ENCODE peak calls at places on chromosomes 5 and 9, in five cellular contexts. Y, Q, P, G and Z are unnamed samples.

GRCh38 chr5:18465833-18466681 is 831.8 kb downstream of the TAF11L14 start:
- DNase-seq in G (no peak), Y (peak), P (peak), Q (peak), Z (no peak)

GRCh38 chr5:107966216-107966615 is 295.5 kb upstream of the EFNA5 start:
- DNase-seq in G (no peak), Y (no peak), Q (peak), P (no peak), Z (no peak)

GRCh38 chr5:17127743-17128231 is 89.6 kb upstream of the BASP1 start:
- DNase-seq in Q (peak), P (peak), G (no peak), Y (no peak), Z (no peak)

GRCh38 chr5:72167257-72167656 is 60.0 kb downstream of the MAP1B start:
- DNase-seq in Q (no peak), G (no peak), P (no peak), Y (no peak), Z (no peak)

GRCh38 chr5:41256400-41256799 is 43.1 kb upstream of the C6 start:
- DNase-seq in Q (no peak), Y (no peak), P (peak), G (no peak), Z (no peak)

GRCh38 chr5:119418782-119419101 is 33.6 kb upstream of the HSD17B4 start:
- DNase-seq in G (no peak), Y (peak), Q (no peak), P (no peak), Z (no peak)

GRCh38 chr9:79700607-79701330 is 129.0 kb downstream of the TLE4 start:
- DNase-seq in Q (no peak), P (no peak), G (no peak), Y (no peak), Z (no peak)

GRCh38 chr5:65213921-65214525 is 267.7 kb downstream of the ADAMTS6 start:
- DNase-seq in Q (peak), G (peak), P (peak), Y (no peak), Z (no peak)

GRCh38 chr9:16344343-16344742 is 526.1 kb downstream of the BNC2 start:
- DNase-seq in Q (peak), P (peak), Y (no peak), G (no peak), Z (no peak)

GRCh38 chr9:14347408-14348224 is 33.7 kb upstream of the NFIB start:
- DNase-seq in Q (peak), P (peak), Y (peak), G (no peak), Z (no peak)

GRCh38 chr9:16689352-16689938 is 181.0 kb downstream of the BNC2 start:
- DNase-seq in G (no peak), Q (peak), P (peak), Y (no peak), Z (no peak)

GRCh38 chr9:133968966-133969617 is 23.0 kb downstream of the VAV2 start:
- DNase-seq in G (no peak), P (no peak), Q (no peak), Y (no peak), Z (no peak)

GRCh38 chr5:131511934-131512333 is 123.1 kb downstream of the RAPGEF6 start:
- DNase-seq in Q (no peak), P (no peak), G (no peak), Y (no peak), Z (no peak)

GRCh38 chr5:40984884-40985283 is 75.6 kb downstream of the C7 start:
- DNase-seq in Q (peak), P (no peak), G (no peak), Y (no peak), Z (no peak)

GRCh38 chr5:57550132-57550531 is 67.5 kb upstream of the ACTBL2 start:
- DNase-seq in Y (no peak), G (no peak), Q (no peak), P (no peak), Z (no peak)

GRCh38 chr5:124806026-124806856 is 59.8 kb upstream of the ZNF608 start:
- DNase-seq in P (peak), Q (peak), Y (peak), G (no peak), Z (no peak)

GRCh38 chr5:160539431-160539830 is 117.8 kb downstream of the PTTG1 start:
- DNase-seq in Y (no peak), Q (no peak), P (no peak), G (no peak), Z (no peak)

GRCh38 chr5:180811623-180812119 is 9.1 kb upstream of the MGAT1 start:
- DNase-seq in G (no peak), Y (no peak), P (peak), Q (no peak), Z (no peak)

GRCh38 chr9:123928471-123929176 is 1.3 kb downstream of the DENND1A start:
- DNase-seq in G (no peak), Y (no peak), Q (peak), P (peak), Z (no peak)

GRCh38 chr5:42366051-42366450 is 57.2 kb upstream of the GHR start:
- DNase-seq in P (no peak), Q (no peak), G (no peak), Y (no peak), Z (no peak)

GRCh38 chr9:76018767-76019166 is 128.3 kb downstream of the PCSK5 start:
- DNase-seq in Y (no peak), P (no peak), G (no peak), Q (no peak), Z (no peak)

GRCh38 chr5:37501152-37501551 is 122.0 kb downstream of the WDR70 start:
- DNase-seq in Y (no peak), G (no peak), Q (peak), P (peak), Z (no peak)

GRCh38 chr5:10913846-10914245 is 152.8 kb upstream of the DAP start:
- DNase-seq in G (no peak), Q (peak), Y (no peak), P (peak), Z (no peak)

GRCh38 chr5:97750576-97750975 is 567.5 kb upstream of the RIOK2 start:
- DNase-seq in Y (no peak), P (no peak), Q (peak), G (no peak), Z (no peak)

GRCh38 chr5:127830157-127830556 is 127.0 kb downstream of the CCDC192 start:
- DNase-seq in Y (no peak), G (no peak), P (no peak), Q (peak), Z (no peak)

GRCh38 chr5:39906146-39906545 is 481.4 kb upstream of the DAB2 start:
- DNase-seq in G (no peak), P (peak), Q (peak), Y (no peak), Z (no peak)

GRCh38 chr5:104903941-104904340 is 1341.4 kb upstream of the NUDT12 start:
- DNase-seq in G (no peak), P (no peak), Y (no peak), Q (no peak), Z (no peak)

GRCh38 chr5:78738693-78739300 is 90.2 kb upstream of the LHFPL2 start:
- DNase-seq in G (no peak), P (peak), Y (peak), Q (no peak), Z (no peak)

GRCh38 chr9:135990468-135991429 is 29.6 kb upstream of the UBAC1 start:
- DNase-seq in Y (no peak), P (peak), G (peak), Q (peak), Z (no peak)

GRCh38 chr5:154059039-154059430 is 20.3 kb downstream of the MFAP3 start:
- DNase-seq in Q (no peak), Y (no peak), P (no peak), G (no peak), Z (no peak)

GRCh38 chr5:17910318-17910717 is 276.1 kb downstream of the TAF11L14 start:
- DNase-seq in P (peak), G (no peak), Q (no peak), Y (no peak), Z (no peak)

GRCh38 chr5:137778772-137779564 is 24.8 kb upstream of the HNRNPA0 start:
- DNase-seq in Y (no peak), G (peak), Q (peak), P (peak), Z (no peak)

GRCh38 chr9:136997830-136998234 is 1.5 kb upstream of the CLIC3 start:
- DNase-seq in Y (no peak), G (no peak), P (no peak), Q (no peak), Z (no peak)
- TF ChIP-seq CTCF in Y (no peak), G (no peak), P (no peak), Q (no peak), Z (no peak)

DNA sequence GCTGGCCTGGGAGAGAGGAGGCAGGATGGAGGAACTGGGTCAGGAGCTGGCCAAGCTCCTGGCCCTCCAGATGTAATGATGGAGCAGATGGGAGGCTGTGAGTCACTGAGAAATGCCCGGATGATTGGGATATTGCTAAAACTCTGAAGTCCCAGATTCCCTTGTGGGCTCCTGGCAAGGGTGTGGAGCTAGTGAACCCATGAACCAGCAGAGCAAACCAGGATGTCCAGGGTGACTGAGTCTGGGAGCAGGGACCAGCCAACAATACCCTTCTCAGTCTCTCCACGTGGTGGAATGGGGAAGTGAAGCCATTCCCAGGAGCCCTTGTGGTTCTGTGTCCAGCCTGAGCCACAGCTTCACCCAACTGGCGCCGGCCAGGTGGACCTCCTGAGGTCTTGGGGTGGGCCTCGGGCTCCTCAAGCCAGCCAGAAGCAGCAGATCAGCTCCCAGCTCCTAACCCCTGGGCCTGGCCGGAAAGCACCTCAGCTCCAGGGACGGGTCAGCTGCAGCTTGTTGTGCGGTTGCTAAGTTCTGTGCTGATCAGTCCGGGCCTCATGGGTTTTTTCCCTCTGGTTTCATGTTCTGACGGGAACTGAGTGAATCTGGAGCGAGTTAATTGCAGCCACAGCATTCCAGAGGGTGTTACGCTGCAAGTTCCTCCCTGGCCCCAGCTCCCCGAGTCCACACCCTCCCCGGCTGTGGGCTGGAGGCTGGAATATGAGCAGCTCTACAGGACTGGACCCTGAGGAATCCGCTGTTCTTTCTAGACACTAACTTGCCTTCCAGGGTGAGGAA is 37.6 kb downstream of the DUSP1 start:
- DNase-seq in Q (peak), Y (peak), G (no peak), P (peak), Z (no peak)
- TF ChIP-seq CTCF in Q (no peak), Y (no peak), G (no peak), P (peak), Z (no peak)

GRCh38 chr5:25618821-25619220 is 974.0 kb upstream of the CDH10 start:
- DNase-seq in P (no peak), Q (no peak), G (no peak), Y (no peak), Z (no peak)
- TF ChIP-seq CTCF in P (no peak), Q (no peak), G (no peak), Y (no peak), Z (no peak)

GRCh38 chr5:142982821-142983200 is 212.6 kb downstream of the ARHGAP26 start:
- DNase-seq in Y (no peak), Q (no peak), G (no peak), P (no peak), Z (no peak)
- TF ChIP-seq CTCF in Y (no peak), Q (no peak), G (peak), P (no peak), Z (no peak)

GRCh38 chr9:117664419-117664818 is 39.8 kb upstream of the TLR4 start:
- DNase-seq in P (no peak), G (no peak), Y (no peak), Q (no peak), Z (no peak)

GRCh38 chr9:117665601-117666377 is 38.4 kb upstream of the TLR4 start:
- DNase-seq in G (no peak), P (no peak), Y (no peak), Q (no peak), Z (no peak)

DNA sequence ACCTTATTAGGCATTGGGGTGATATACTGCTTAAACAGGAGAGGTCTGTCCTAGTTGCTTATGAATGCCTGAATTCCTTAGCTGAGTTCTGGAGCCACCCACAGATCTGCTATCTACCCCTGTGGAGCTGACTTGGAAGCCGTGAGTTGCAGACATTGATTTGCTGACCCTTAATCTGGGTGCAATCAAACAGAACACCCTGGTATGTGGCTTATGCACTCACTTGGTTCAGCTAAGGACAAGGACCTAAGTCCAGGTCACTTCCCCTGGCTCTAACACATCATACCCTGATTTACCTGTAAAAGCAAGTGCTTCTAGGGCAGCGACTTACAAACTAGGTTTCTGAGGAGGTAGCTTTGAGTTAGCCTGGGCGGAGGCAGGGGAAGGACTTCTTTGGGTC is 41.6 kb upstream of the TLR4 start:
- DNase-seq in G (no peak), Y (no peak), P (no peak), Q (no peak), Z (no peak)
- TF ChIP-seq CTCF in G (no peak), Y (no peak), P (no peak), Q (no peak), Z (no peak)

GRCh38 chr5:151520294-151520693 is 70.8 kb downstream of the FAT2 start:
- DNase-seq in Y (no peak), G (no peak), P (no peak), Q (peak), Z (no peak)

DNA sequence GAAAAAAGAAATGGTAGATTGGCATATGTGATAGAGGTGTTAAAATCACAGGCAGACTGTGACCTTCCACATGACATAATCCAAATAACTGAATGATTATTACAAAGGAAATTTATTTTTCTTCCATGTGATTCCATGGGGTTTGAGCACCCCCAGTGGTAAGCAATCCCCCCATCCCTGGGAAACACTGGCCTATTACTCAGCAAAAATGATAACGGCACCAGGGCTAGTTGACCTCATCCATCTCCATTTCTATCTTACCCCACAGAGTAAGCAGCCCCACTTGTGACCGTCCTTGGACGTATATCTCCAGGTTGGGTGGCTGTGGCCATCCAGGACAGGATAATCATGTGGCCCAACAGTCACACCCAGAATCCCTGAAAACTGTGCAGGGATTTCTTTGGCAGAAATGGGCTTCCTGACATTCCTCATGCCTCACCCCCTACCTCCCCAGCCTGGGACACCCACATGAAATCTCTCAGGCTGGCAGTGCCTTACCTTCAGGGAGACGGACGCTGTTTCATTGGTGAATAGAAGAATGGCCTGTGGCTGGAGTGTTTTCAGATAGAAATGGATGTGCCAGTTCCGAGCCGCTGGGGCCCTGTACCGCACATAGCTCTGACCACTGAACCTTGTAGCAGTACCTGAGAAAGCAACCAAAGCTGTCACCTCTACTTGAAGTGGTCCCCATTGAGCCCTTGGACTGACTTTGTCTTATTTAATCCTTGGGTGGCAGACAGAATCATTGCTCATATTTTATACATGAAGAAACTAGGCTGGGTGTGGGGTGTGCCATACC is 69.9 kb downstream of the SLC36A1 start:
- DNase-seq in Y (no peak), Q (no peak), G (no peak), P (no peak), Z (no peak)
- TF ChIP-seq CTCF in Y (no peak), Q (no peak), G (no peak), P (no peak), Z (no peak)

DNA sequence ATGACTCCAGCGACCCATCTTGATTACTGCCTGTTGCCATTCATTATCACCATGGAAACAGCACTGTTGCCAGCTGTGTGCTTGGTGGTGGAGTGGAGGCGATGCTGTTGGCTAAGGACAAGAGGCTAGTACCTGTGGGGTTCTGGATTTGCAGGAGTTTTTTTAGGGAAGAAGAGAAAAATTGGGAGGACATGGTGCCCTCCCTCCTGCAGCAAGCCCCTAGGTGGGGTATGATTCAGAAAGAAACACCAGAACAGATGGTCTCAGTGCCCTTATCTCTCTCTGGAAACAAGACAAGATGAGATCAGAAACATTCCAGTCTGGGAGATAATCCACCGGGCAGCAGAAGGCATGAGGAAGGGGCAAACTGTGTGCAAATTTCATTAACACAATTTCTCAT is 87.8 kb upstream of the TLR4 start:
- DNase-seq in Y (no peak), P (no peak), G (no peak), Q (no peak), Z (no peak)
- TF ChIP-seq CTCF in Y (no peak), P (no peak), G (no peak), Q (no peak), Z (no peak)

DNA sequence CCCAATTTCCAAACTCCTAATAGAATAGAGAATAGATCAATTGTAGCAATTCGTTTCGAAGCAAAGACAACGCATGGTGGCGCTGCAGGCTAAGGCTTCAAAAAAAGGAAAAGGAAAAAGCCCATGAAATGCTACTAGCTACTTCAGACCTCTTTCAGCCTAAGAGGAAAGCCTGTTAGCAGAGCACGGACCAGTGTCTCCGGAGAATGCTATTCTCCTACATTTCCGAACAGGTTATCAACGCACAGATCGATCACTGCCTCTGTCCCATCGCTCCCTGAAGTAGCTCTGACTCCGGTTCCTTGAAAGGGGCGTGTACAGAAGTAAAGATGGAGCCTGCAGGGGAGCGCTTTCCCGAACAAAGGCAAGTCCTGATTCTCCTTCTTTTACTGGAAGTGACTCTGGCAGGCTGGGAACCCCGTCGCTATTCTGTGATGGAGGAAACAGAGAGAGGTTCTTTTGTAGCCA is at the start of gene PCDHB15:
- DNase-seq in G (no peak), P (peak), Q (peak), Y (no peak), Z (no peak)
- TF ChIP-seq CTCF in G (no peak), P (peak), Q (no peak), Y (no peak), Z (no peak)

GRCh38 chr5:149829954-149830353 is 99.8 kb downstream of the PPARGC1B start:
- DNase-seq in P (peak), Y (no peak), Q (no peak), G (no peak), Z (no peak)

GRCh38 chr5:149832636-149833035 is 102.5 kb downstream of the PPARGC1B start:
- DNase-seq in Q (no peak), G (no peak), P (no peak), Y (no peak), Z (no peak)

GRCh38 chr5:149830579-149830978 is 100.5 kb downstream of the PPARGC1B start:
- DNase-seq in Q (no peak), G (no peak), P (no peak), Y (no peak), Z (no peak)

GRCh38 chr5:149833116-149833827 is 103.2 kb downstream of the PPARGC1B start:
- DNase-seq in Y (no peak), P (no peak), G (no peak), Q (no peak), Z (no peak)

GRCh38 chr5:149831492-149831891 is 101.4 kb downstream of the PPARGC1B start:
- DNase-seq in G (no peak), Q (peak), P (peak), Y (no peak), Z (peak)
- TF ChIP-seq CTCF in G (no peak), Q (no peak), P (no peak), Y (no peak), Z (no peak)